ENCODE peak calls at places on chromosome 2, in nine cellular contexts. I is upper lobe of right lung, F is PC-3, W is left lung, H is right cardiac atrium, G is fibroblast of lung, B is Peyer's patch, P is lower lobe of right lung, U is adrenal gland. N is an unnamed sample.

GRCh38 chr2:53818854-53819435 is 32.1 kb downstream of the ERLEC1 start:
- DNase-seq in I (no peak), F (no peak), W (no peak), H (no peak), G (no peak), B (no peak), P (no peak), U (no peak), N (no peak)

GRCh38 chr2:200703132-200703925 is 108.4 kb upstream of the BZW1 start:
- DNase-seq in I (no peak), F (peak), W (no peak), H (no peak), G (peak), B (no peak), P (no peak), U (peak), N (no peak)

GRCh38 chr2:28674713-28675068 is 76.9 kb upstream of the PPP1CB start:
- DNase-seq in I (no peak), F (no peak), W (no peak), H (no peak), G (no peak), B (no peak), P (no peak), U (no peak), N (no peak)

GRCh38 chr2:25955036-25955435 is 27.3 kb downstream of the KIF3C start:
- DNase-seq in I (no peak), F (peak), W (no peak), H (no peak), G (no peak), B (no peak), P (no peak), U (peak), N (no peak)

GRCh38 chr2:234308073-234308813 is 188.6 kb downstream of the ARL4C start:
- DNase-seq in I (no peak), F (peak), W (no peak), H (no peak), G (peak), B (no peak), P (no peak), U (no peak), N (no peak)

GRCh38 chr2:177675256-177676220 is 283.0 kb downstream of the AGPS start:
- DNase-seq in I (no peak), F (no peak), W (no peak), H (no peak), G (no peak), B (no peak), P (no peak), U (no peak), N (peak)

GRCh38 chr2:130845507-130846085 is 8.9 kb downstream of the ARHGEF4 start:
- DNase-seq in I (no peak), F (peak), W (no peak), H (no peak), G (peak), B (no peak), P (no peak), U (no peak), N (no peak)

GRCh38 chr2:230046491-230046890 is 22.2 kb downstream of the SLC16A14 start:
- DNase-seq in I (no peak), F (no peak), W (no peak), H (no peak), G (no peak), B (no peak), P (no peak), U (no peak), N (no peak)

GRCh38 chr2:198296665-198297308 is 492.4 kb downstream of the PLCL1 start:
- DNase-seq in I (no peak), F (peak), W (no peak), H (peak), G (peak), B (no peak), P (no peak), U (peak), N (peak)

GRCh38 chr2:199485732-199486335 is 28.1 kb upstream of the SATB2 start:
- DNase-seq in I (no peak), F (peak), W (peak), H (no peak), G (peak), B (peak), P (peak), U (peak), N (peak)

GRCh38 chr2:46460241-46460921 is 19.0 kb upstream of the TMEM247 start:
- DNase-seq in I (peak), F (no peak), W (no peak), H (peak), G (no peak), B (no peak), P (no peak), U (peak), N (peak)

GRCh38 chr2:240926516-240927389 is 20.6 kb downstream of the CROCC2 start:
- DNase-seq in I (peak), F (no peak), W (peak), H (peak), G (peak), B (peak), P (peak), U (peak), N (no peak)

GRCh38 chr2:23760746-23761145 is 166.2 kb downstream of the ATAD2B start:
- DNase-seq in I (no peak), F (peak), W (no peak), H (no peak), G (peak), B (no peak), P (no peak), U (no peak), N (no peak)

GRCh38 chr2:234251326-234252271 is 201.1 kb downstream of the SPP2 start:
- DNase-seq in I (no peak), F (peak), W (no peak), H (no peak), G (peak), B (no peak), P (no peak), U (no peak), N (no peak)

DNA sequence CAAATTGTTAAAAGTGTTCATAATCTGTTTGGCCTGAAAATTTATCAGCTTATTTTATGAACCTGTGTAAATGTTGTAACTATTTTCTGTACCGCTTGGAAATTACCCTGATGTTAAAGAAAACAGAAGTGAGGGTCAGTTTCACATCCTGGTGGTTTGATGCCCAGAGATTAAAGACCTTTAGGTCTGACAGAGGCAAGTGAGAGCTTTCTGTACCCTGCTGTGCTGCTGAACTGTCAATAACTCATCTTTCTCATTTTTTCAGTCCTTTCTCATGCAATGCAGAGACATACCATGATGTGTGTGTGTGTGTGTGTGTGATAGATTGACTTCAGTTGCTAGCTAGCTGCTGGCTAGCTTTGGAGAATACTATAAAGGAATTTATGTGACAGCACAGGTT is 2025.6 kb upstream of the LRRTM1 start:
- DNase-seq in I (no peak), F (no peak), W (no peak), H (no peak), G (no peak), B (no peak), P (no peak), U (no peak), N (no peak)
- H3K27ac ChIP-seq in I (no peak), F (no peak), W (no peak), H (no peak), G (no peak), B (no peak), P (no peak), U (no peak), N (no peak)

DNA sequence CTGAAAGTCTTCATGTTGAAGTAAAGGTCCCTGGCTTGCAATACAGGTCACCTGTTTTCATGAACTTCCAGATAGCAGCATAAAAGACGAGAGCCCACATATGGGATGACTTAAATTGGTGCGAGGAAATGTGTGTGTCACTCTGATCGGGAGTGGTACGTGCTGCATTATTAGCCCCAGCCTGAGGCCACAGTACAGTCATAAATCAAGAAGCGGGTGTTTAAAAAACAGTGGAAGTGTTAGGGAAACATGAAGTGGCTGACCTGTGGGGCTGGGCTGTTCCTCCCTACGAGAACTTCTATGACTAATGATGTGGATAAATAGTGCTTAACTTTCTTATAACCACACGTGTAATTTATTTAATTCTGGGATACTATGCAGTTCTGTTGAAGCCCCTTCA is 24.4 kb downstream of the RDH14 start:
- DNase-seq in I (no peak), F (peak), W (no peak), H (no peak), G (peak), B (no peak), P (no peak), U (no peak), N (no peak)
- H3K27ac ChIP-seq in I (no peak), F (no peak), W (no peak), H (no peak), G (no peak), B (no peak), P (no peak), U (no peak), N (no peak)

GRCh38 chr2:144084114-144084661 is 435.7 kb downstream of the ZEB2 start:
- DNase-seq in I (no peak), F (peak), W (no peak), H (no peak), G (peak), B (no peak), P (no peak), U (no peak), N (no peak)
- H3K27ac ChIP-seq in I (no peak), F (peak), W (no peak), H (no peak), G (peak), B (no peak), P (no peak), U (no peak), N (no peak)

GRCh38 chr2:143545059-143545458 is 415.8 kb downstream of the ARHGAP15 start:
- DNase-seq in I (no peak), F (no peak), W (no peak), H (no peak), G (no peak), B (no peak), P (no peak), U (no peak), N (no peak)

DNA sequence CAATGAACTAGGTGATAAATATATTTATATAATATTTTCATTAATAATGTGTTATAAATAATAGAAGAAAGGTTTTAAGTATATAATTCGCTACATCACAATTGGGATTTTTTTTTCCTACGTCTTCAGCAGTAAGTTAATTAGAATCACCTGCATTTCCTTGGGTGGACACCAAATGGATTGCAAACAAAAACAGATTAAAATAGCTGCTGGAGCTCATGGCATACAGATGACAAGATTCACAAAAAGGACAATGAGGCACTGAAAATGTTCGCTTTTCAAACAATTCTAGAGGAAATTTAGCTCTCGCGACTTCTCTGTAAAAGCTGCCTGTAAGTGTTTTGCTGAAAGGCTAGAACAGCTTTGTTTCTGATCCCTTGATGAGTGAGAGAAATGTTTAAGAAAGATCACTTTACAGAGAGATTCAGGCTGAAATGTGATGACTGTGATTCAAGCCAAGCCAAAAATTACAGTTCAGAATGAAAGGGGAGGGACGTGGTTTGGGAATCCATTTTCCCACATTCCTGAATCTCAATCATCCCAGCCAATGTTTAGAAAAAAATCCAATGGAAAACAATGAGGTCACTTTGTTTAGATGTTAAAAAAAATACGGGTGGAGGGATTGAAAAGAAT is 416.5 kb downstream of the ARHGAP15 start:
- DNase-seq in I (no peak), F (no peak), W (no peak), H (no peak), G (peak), B (no peak), P (no peak), U (no peak), N (no peak)
- H3K27ac ChIP-seq in I (peak), F (no peak), W (peak), H (no peak), G (no peak), B (no peak), P (no peak), U (no peak), N (no peak)

DNA sequence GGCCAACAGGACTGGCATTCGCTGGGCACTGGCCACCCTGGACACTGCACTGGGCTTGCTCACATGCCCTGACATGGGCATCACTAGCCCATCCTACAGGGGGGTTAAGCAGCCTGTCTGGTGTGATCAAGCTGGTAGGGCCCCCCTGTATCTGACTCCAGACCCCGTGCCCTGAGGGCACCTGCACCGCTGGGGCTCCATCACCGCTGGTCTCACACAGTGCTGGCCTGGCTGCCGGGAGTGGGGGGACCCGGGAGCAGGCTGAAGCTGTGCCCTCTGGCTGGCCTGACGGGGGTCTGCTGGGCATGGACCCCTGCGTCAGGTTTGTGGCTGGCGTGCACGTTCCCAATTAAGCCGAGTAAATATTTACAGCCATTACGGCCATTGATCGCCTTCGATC is 32.3 kb downstream of the KCNIP3 start:
- DNase-seq in I (no peak), F (no peak), W (no peak), H (no peak), G (no peak), B (no peak), P (no peak), U (no peak), N (no peak)
- H3K27ac ChIP-seq in I (no peak), F (no peak), W (no peak), H (no peak), G (no peak), B (no peak), P (no peak), U (no peak), N (no peak)

GRCh38 chr2:106158131-106158530 is 36.0 kb downstream of the UXS1 start:
- DNase-seq in I (no peak), F (no peak), W (no peak), H (no peak), G (no peak), B (no peak), P (no peak), U (no peak), N (no peak)

GRCh38 chr2:106158871-106159270 is 35.2 kb downstream of the UXS1 start:
- DNase-seq in I (no peak), F (no peak), W (no peak), H (no peak), G (no peak), B (no peak), P (no peak), U (no peak), N (no peak)

GRCh38 chr2:106156305-106157288 is 37.5 kb downstream of the UXS1 start:
- DNase-seq in I (no peak), F (peak), W (no peak), H (no peak), G (peak), B (no peak), P (no peak), U (no peak), N (no peak)

GRCh38 chr2:106157416-106157815 is 36.7 kb downstream of the UXS1 start:
- DNase-seq in I (no peak), F (peak), W (no peak), H (no peak), G (no peak), B (no peak), P (no peak), U (no peak), N (no peak)

GRCh38 chr2:106153781-106154180 is 40.3 kb downstream of the UXS1 start:
- DNase-seq in I (no peak), F (no peak), W (no peak), H (no peak), G (no peak), B (no peak), P (no peak), U (no peak), N (no peak)
- H3K27ac ChIP-seq in I (no peak), F (no peak), W (no peak), H (no peak), G (no peak), B (no peak), P (no peak), U (no peak), N (no peak)

N was measured in caudate nucleus.